ENCODE peak calls at places on chromosomes 4 and X, in nine cellular contexts. A, Z, W, T, G, J, S, M and V are unnamed samples. For H3K27me3, the result is how much of the 10 kb centered on the place peaks cover.

GRCh38 chrX:114930227-114930626 is 87.2 kb downstream of the IL13RA2 start:
- DNase-seq in Z (no peak), S (peak), A (peak), W (no peak), J (no peak), M (no peak), G (no peak), T (no peak), V (peak)

GRCh38 chrX:7500386-7500785 is 342.6 kb upstream of the VCX start:
- DNase-seq in A (no peak), J (no peak), Z (no peak), S (no peak), M (no peak), T (no peak), G (no peak), W (no peak), V (no peak)

GRCh38 chrX:71870337-71871098 is 40.1 kb upstream of the NHSL2 start:
- DNase-seq in G (no peak), Z (no peak), W (no peak), A (peak), M (no peak), J (peak), T (peak), S (peak), V (no peak)

GRCh38 chr4:54976682-54977081 is 148.7 kb downstream of the KDR start:
- DNase-seq in S (no peak), Z (no peak), W (no peak), A (no peak), M (no peak), T (no peak), G (no peak), J (peak), V (no peak)

GRCh38 chrX:50725310-50725709 is 88.7 kb downstream of the SHROOM4 start:
- DNase-seq in J (no peak), Z (no peak), M (no peak), A (no peak), G (no peak), W (no peak), T (no peak), S (no peak), V (no peak)

GRCh38 chr4:146359771-146360170 is 145.4 kb downstream of the REELD1 start:
- DNase-seq in Z (no peak), M (no peak), S (no peak), T (no peak), J (no peak), W (no peak), A (peak), G (no peak), V (peak)

GRCh38 chr4:78569291-78569821 is 17.8 kb downstream of the ANXA3 start:
- DNase-seq in M (no peak), W (peak), J (peak), T (peak), Z (no peak), S (peak), G (no peak), A (peak), V (peak)

GRCh38 chr4:555566-556275 is 20.4 kb downstream of the TMEM271 start:
- DNase-seq in Z (no peak), G (peak), W (no peak), T (no peak), M (no peak), S (no peak), J (no peak), A (no peak), V (no peak)

GRCh38 chr4:31918891-31919290 is 1198.7 kb downstream of the PCDH7 start:
- DNase-seq in M (no peak), Z (no peak), J (no peak), T (peak), A (no peak), S (peak), W (peak), G (no peak), V (peak)

GRCh38 chr4:2696423-2696822 is 59.7 kb downstream of the TNIP2 start:
- DNase-seq in W (no peak), G (peak), J (no peak), M (no peak), S (no peak), Z (no peak), A (no peak), T (no peak), V (peak)

GRCh38 chr4:177385576-177386320 is 56.5 kb downstream of the AGA start:
- DNase-seq in A (no peak), G (no peak), J (no peak), M (no peak), S (no peak), T (no peak), W (peak), Z (no peak), V (no peak)

GRCh38 chr4:15378055-15378454 is 49.8 kb upstream of the C1QTNF7 start:
- DNase-seq in G (no peak), T (peak), Z (no peak), A (peak), S (peak), W (peak), J (no peak), M (no peak), V (peak)

GRCh38 chrX:142873214-142873613 is 152.5 kb upstream of the SPANXN4 start:
- DNase-seq in Z (no peak), J (peak), S (no peak), G (no peak), T (no peak), A (no peak), W (no peak), M (no peak), V (peak)

GRCh38 chr4:48118081-48118480 is 16.0 kb downstream of the TXK start:
- DNase-seq in S (no peak), W (no peak), Z (no peak), M (no peak), J (no peak), A (no peak), G (no peak), T (no peak), V (no peak)

GRCh38 chr4:96354036-96354712 is 514.3 kb downstream of the PDHA2 start:
- DNase-seq in Z (no peak), W (peak), J (no peak), T (no peak), A (no peak), M (no peak), S (no peak), G (no peak), V (no peak)

GRCh38 chr4:15361529-15361928 is 66.3 kb upstream of the C1QTNF7 start:
- DNase-seq in M (no peak), G (no peak), W (peak), J (no peak), T (no peak), A (no peak), Z (no peak), S (no peak), V (no peak)

GRCh38 chr4:186726440-186727148 is 2.9 kb upstream of the FAT1 start:
- DNase-seq in W (peak), Z (peak), A (peak), T (peak), J (peak), M (peak), G (peak), S (peak), V (peak)

GRCh38 chr4:108031427-108032083 is 41.9 kb downstream of the HADH start:
- DNase-seq in S (peak), Z (no peak), J (peak), T (no peak), M (no peak), A (peak), G (no peak), W (no peak), V (peak)

GRCh38 chr4:174714393-174715211 is 114.4 kb downstream of the GLRA3 start:
- DNase-seq in Z (no peak), S (peak), T (peak), G (no peak), M (peak), A (peak), W (peak), J (peak), V (peak)

GRCh38 chr4:64582492-64582891 is 173.2 kb upstream of the TECRL start:
- DNase-seq in M (no peak), S (no peak), T (no peak), J (no peak), G (no peak), Z (no peak), W (no peak), A (no peak), V (no peak)

GRCh38 chrX:23637187-23637586 is 30.1 kb upstream of the PRDX4 start:
- DNase-seq in M (no peak), A (no peak), J (no peak), Z (no peak), G (no peak), W (no peak), T (no peak), S (no peak), V (no peak)

GRCh38 chr4:118682928-118683327 is 2.3 kb upstream of the METTL14 start:
- DNase-seq in G (no peak), J (peak), S (peak), Z (no peak), T (peak), W (peak), A (peak), M (no peak), V (peak)

GRCh38 chr4:116499-116898 is 7.8 kb upstream of the ZNF718 start:
- DNase-seq in A (no peak), Z (no peak), S (no peak), M (no peak), T (no peak), W (no peak), G (no peak), J (no peak), V (no peak)

GRCh38 chr4:176539785-176540175 is 220.0 kb downstream of the SPCS3 start:
- DNase-seq in Z (no peak), G (no peak), T (no peak), S (peak), A (peak), J (peak), M (no peak), W (peak), V (peak)

GRCh38 chr4:159326470-159326869 is 223.6 kb downstream of the RAPGEF2 start:
- DNase-seq in W (no peak), A (no peak), T (no peak), Z (no peak), M (no peak), J (no peak), S (no peak), G (no peak), V (no peak)

GRCh38 chr4:81343046-81343445 is 128.0 kb upstream of the PRKG2 start:
- DNase-seq in T (no peak), W (peak), G (no peak), S (no peak), J (no peak), M (no peak), A (no peak), Z (no peak), V (no peak)

GRCh38 chr4:61294001-61294400 is 93.9 kb downstream of the ADGRL3 start:
- DNase-seq in Z (no peak), G (no peak), T (no peak), W (no peak), M (no peak), J (no peak), A (no peak), S (no peak), V (no peak)

GRCh38 chr4:158630893-158631292 is 40.8 kb downstream of the C4orf46 start:
- DNase-seq in J (peak), Z (no peak), A (peak), S (peak), M (no peak), G (no peak), W (peak), T (peak), V (peak)

GRCh38 chrX:8273451-8273894 is 102.4 kb upstream of the VCX2 start:
- DNase-seq in J (peak), T (no peak), M (no peak), G (no peak), Z (no peak), A (no peak), S (peak), W (no peak), V (peak)

GRCh38 chr4:143344011-143344410 is 7.3 kb downstream of the GAB1 start:
- DNase-seq in W (no peak), S (peak), T (peak), J (no peak), Z (no peak), A (no peak), G (no peak), M (no peak), V (no peak)

GRCh38 chr4:149738156-149738555 is 77.5 kb downstream of the IQCM start:
- DNase-seq in J (no peak), T (no peak), Z (no peak), A (no peak), M (no peak), W (no peak), G (no peak), S (no peak), V (no peak)

GRCh38 chr4:143240920-143241319 is 56.2 kb downstream of the USP38 start:
- DNase-seq in T (no peak), M (no peak), W (no peak), G (no peak), J (no peak), Z (no peak), S (no peak), A (no peak), V (no peak)

GRCh38 chr4:112894951-112895350 is 154.5 kb upstream of the ANK2 start:
- DNase-seq in M (no peak), T (no peak), A (no peak), Z (no peak), J (no peak), G (no peak), S (no peak), W (no peak), V (no peak)

GRCh38 chrX:3713937-3714434 is 537 bp upstream of the PRKX start:
- DNase-seq in T (peak), M (no peak), S (peak), G (no peak), Z (no peak), J (peak), W (no peak), A (no peak), V (no peak)

GRCh38 chrX:118347131-118347530 is 1.2 kb downstream of the WDR44 start:
- DNase-seq in S (peak), M (no peak), W (peak), G (no peak), J (peak), Z (no peak), T (no peak), A (peak), V (peak)

GRCh38 chrX:88883205-88883604 is 136.2 kb downstream of the CPXCR1 start:
- DNase-seq in J (peak), M (no peak), A (peak), W (no peak), T (no peak), Z (no peak), S (peak), G (no peak), V (no peak)

GRCh38 chr4:110196206-110196870 is 2.1 kb downstream of the ELOVL6 start:
- DNase-seq in G (peak), M (peak), A (peak), T (peak), J (peak), W (peak), S (peak), Z (peak), V (no peak)

GRCh38 chr4:101458473-101458872 is 111.1 kb upstream of the PPP3CA start:
- DNase-seq in J (no peak), S (no peak), Z (no peak), G (no peak), A (no peak), T (no peak), M (no peak), W (no peak), V (no peak)

GRCh38 chrX:2848806-2849420 is 20.2 kb downstream of the GYG2 start:
- DNase-seq in M (no peak), S (peak), Z (no peak), G (no peak), A (peak), W (peak), T (peak), J (peak), V (no peak)

GRCh38 chr4:158775091-158775651 is 6.3 kb downstream of the FNIP2 start:
- DNase-seq in J (peak), S (peak), Z (no peak), A (peak), T (no peak), M (no peak), W (peak), G (no peak), V (peak)

GRCh38 chrX:103831803-103832544 is at the start of gene RAB9B:
- DNase-seq in J (peak), G (peak), A (peak), W (peak), Z (peak), S (peak), T (peak), M (peak), V (peak)
- H3K4me3 ChIP-seq in J (peak), G (peak), A (peak), W (peak), Z (peak), S (peak), T (peak), M (peak), V (peak)

GRCh38 chrX:107551546-107551945 is 76.8 kb upstream of the PRPS1 start:
- DNase-seq in T (no peak), W (no peak), J (no peak), M (peak), Z (peak), S (no peak), A (no peak), G (no peak), V (no peak)

GRCh38 chrX:107548775-107549174 is 79.5 kb upstream of the PRPS1 start:
- DNase-seq in G (no peak), J (no peak), S (no peak), Z (no peak), M (no peak), A (no peak), T (no peak), W (no peak), V (no peak)

GRCh38 chrX:107549504-107549903 is 78.8 kb upstream of the PRPS1 start:
- DNase-seq in G (no peak), Z (no peak), M (no peak), J (no peak), S (no peak), W (no peak), A (no peak), T (no peak), V (no peak)

GRCh38 chrX:107556967-107557366 is 71.3 kb upstream of the PRPS1 start:
- DNase-seq in Z (no peak), S (no peak), J (no peak), G (no peak), T (no peak), M (no peak), W (no peak), A (no peak), V (no peak)

DNA sequence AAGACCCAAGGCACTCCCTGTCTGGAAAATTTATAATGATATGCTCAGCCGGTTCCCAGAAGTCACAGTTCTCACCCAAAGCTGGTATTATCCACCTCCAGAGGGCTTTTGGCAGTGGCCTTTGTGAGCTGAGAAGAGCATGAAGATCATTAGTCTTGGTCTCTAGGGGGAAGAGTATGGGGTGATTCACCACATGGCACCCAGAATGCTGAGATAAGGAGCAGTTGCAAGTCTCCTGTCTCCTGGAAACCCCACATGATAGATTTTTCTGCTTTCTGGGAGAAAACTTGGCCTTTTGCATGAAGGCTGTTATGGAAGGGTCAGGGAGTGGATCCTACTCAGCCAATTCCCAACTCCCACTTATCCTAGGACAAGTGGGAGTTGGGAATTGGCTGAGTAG is 75.3 kb upstream of the PRPS1 start:
- DNase-seq in M (no peak), W (no peak), T (no peak), S (no peak), J (no peak), G (no peak), A (peak), Z (no peak), V (no peak)
- H3K27me3 ChIP-seq in M (under half), W (under half), T (under half), S (under half), J (under half), G (under half), A (under half), Z (under half), V (under half)

DNA sequence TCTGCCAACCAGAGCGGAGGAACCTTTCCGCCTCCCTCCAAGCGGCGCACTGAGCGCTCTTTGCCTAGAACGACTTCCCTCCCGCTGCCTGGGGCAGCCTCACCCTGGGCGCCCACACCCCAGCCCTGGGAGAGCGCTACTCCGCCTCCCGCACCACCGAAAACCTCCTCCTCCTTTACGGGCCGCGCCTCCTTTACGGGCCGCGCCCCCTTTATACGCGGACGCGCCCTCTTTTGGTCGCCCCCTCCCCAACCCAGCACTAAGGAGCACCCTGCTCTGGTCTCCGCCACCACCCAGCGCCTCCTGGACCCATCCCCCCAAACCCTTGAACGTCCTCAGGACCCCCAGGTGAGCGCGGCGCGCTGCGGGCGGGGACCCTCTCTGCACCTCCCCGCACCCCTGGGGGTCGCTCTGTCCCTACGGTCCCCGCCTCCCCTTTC is 586 bp upstream of the NSG1 start:
- DNase-seq in T (peak), S (peak), Z (no peak), J (no peak), W (peak), M (no peak), G (peak), A (no peak), V (peak)
- H3K4me3 ChIP-seq in T (peak), S (peak), Z (peak), J (peak), W (peak), M (peak), G (no peak), A (peak), V (peak)

DNA sequence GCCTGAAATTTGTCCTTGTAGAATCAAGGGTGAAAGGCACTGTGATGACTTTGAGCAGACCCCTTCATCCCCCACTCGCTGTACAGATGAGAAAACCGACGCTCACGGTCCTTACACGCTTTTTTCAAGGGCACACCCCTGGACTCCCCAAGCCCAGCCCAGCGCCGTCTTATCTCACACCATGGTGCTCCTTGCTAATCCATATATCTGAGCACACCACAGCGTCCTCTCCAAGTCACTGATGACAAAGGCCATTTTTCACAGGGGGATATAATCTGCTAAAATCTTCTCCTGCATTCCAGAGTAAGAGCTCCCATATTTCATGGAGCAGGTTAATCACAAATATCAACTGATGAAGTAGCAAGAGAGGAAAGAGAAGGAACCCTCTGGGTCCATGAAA is 486.3 kb downstream of the BCOR start:
- DNase-seq in A (no peak), W (no peak), T (no peak), G (no peak), J (no peak), S (no peak), Z (no peak), M (no peak), V (no peak)
- H3K27me3 ChIP-seq in A (under half), W (half or more), T (under half), G (under half), J (half or more), S (under half), Z (under half), M (under half), V (under half)

GRCh38 chr4:153497091-153497531 is 31.0 kb downstream of the TMEM131L start:
- DNase-seq in M (no peak), G (peak), Z (no peak), W (no peak), S (peak), A (peak), J (peak), T (no peak), V (peak)

GRCh38 chr4:153495480-153496206 is 29.5 kb downstream of the TMEM131L start:
- DNase-seq in G (no peak), M (no peak), J (peak), Z (no peak), T (no peak), A (no peak), W (no peak), S (peak), V (peak)

GRCh38 chr4:153501578-153501977 is 35.4 kb downstream of the TMEM131L start:
- DNase-seq in A (no peak), M (no peak), Z (no peak), S (no peak), W (no peak), G (no peak), T (no peak), J (no peak), V (no peak)

GRCh38 chr4:153497988-153498967 is 32.1 kb downstream of the TMEM131L start:
- DNase-seq in W (peak), J (no peak), M (no peak), Z (no peak), S (no peak), T (no peak), G (peak), A (peak), V (no peak)

DNA sequence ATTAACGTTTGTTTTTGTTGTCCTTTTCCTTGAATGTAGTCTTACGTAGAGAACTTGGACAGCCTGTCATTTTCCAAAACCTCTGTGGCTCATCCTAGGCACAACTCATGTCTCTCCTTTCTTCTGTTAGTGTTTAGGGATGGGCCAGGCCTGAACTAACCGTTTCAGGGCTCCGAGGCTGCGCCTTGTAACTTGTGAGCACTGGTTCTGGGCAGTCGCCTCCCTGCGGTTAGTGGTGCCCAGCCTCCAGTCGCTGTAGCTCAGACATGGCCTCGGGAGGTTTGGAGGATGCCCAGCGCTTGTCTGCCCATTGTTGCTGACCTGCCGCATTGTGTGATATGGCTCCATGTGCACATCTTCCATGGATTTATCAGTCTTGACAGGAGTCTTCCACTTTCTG is 32.8 kb downstream of the TMEM131L start:
- DNase-seq in A (no peak), Z (peak), J (no peak), S (no peak), W (no peak), M (no peak), T (no peak), G (peak), V (no peak)
- H3K4me3 ChIP-seq in A (no peak), Z (no peak), J (no peak), S (no peak), W (peak), M (no peak), T (no peak), G (no peak), V (no peak)